ENCODE peak calls at places on chromosomes 5 and 9, in five cellular contexts. G is neural progenitor cell, Z is K562, W is Karpas-422, S is GM23338. J is an unnamed sample.

GRCh38 chr5:6773342-6774035 is 60.3 kb downstream of the TENT4A start:
- DNase-seq in W (no peak), Z (no peak), S (no peak), G (no peak), J (no peak)

GRCh38 chr5:36870399-36871040 is 6.0 kb upstream of the NIPBL start:
- DNase-seq in W (peak; percentile 91), S (peak; percentile 93), Z (peak; percentile 42), G (peak; percentile 73), J (no peak)

GRCh38 chr9:112705773-112706427 is 12.0 kb downstream of the INIP start:
- DNase-seq in G (peak; percentile 70), W (peak; percentile 50), S (peak; percentile 78), Z (no peak), J (peak; percentile 45)

GRCh38 chr9:101442248-101443136 is 6.9 kb upstream of the ALDOB start:
- DNase-seq in Z (no peak), G (no peak), S (no peak), W (no peak), J (no peak)

GRCh38 chr5:6379246-6379645 is 899 bp upstream of the MED10 start:
- DNase-seq in W (no peak), Z (no peak), G (no peak), S (no peak), J (no peak)

GRCh38 chr9:129619787-129620668 is 873 bp downstream of the C9orf50 start:
- DNase-seq in W (no peak), G (peak; percentile 72), S (peak; percentile 69), Z (peak; percentile 80), J (peak; percentile 57)

GRCh38 chr9:125594211-125594610 is 112.8 kb downstream of the MAPKAP1 start:
- DNase-seq in G (no peak), Z (no peak), W (no peak), S (no peak), J (no peak)

GRCh38 chr5:16483361-16483760 is 17.8 kb upstream of the ZNF622 start:
- DNase-seq in W (no peak), Z (no peak), G (no peak), S (no peak), J (no peak)

GRCh38 chr9:20209421-20210340 is 412.6 kb downstream of the MLLT3 start:
- DNase-seq in W (no peak), S (no peak), G (no peak), Z (no peak), J (no peak)

GRCh38 chr9:95127249-95128176 is 190.0 kb downstream of the FANCC start:
- DNase-seq in S (peak; percentile 92), W (no peak), Z (peak; percentile 82), G (peak; percentile 92), J (peak; percentile 90)

GRCh38 chr9:304519-305185 is 90.0 kb downstream of the DOCK8 start:
- DNase-seq in Z (no peak), S (peak; percentile 63), W (no peak), G (no peak), J (peak; percentile 45)

GRCh38 chr9:91427873-91428272 is 4.2 kb upstream of the NFIL3 start:
- DNase-seq in S (no peak), W (no peak), G (no peak), Z (no peak), J (no peak)

GRCh38 chr5:87541668-87542067 is 128.9 kb upstream of the CCNH start:
- DNase-seq in G (no peak), W (no peak), S (no peak), Z (no peak), J (no peak)

GRCh38 chr5:50709471-50709870 is 43.0 kb downstream of the PARP8 start:
- DNase-seq in W (no peak), S (no peak), G (no peak), Z (no peak), J (no peak)

GRCh38 chr5:178965465-178966055 is 24.6 kb downstream of the ZNF454 start:
- DNase-seq in S (peak; percentile 1), W (no peak), Z (no peak), G (no peak), J (no peak)

DNA sequence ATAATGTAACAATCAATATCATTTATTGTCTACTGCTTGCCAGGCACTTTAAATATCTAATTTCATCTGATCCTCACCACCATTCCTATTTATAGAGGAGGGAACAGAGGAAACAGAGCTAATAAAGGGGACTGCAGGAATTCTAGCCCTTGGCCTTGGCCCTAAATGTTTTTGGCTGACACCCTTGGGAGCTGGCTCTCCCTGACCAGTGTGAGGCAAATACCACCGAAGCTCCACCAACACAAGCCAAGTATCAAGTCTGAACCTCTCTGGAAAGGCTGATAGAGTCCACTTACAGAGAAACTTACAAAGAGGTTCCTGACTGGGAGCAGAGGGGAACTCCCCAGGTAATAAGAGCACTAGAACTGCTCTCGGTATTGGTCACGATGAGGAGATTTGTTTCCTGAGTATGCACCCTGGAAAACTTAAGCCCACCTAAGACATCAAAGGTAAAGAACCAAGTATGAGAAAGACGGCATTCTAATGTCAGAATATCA is 243.1 kb upstream of the PANK3 start:
- DNase-seq in S (no peak), G (no peak), W (no peak), Z (no peak), J (no peak)
- H3K79me2 ChIP-seq in S (no peaks in the 10 kb centered on the region), G (no peaks in the 10 kb centered on the region), W (no peaks in the 10 kb centered on the region), Z (no peaks in the 10 kb centered on the region), J (no peaks in the 10 kb centered on the region)

DNA sequence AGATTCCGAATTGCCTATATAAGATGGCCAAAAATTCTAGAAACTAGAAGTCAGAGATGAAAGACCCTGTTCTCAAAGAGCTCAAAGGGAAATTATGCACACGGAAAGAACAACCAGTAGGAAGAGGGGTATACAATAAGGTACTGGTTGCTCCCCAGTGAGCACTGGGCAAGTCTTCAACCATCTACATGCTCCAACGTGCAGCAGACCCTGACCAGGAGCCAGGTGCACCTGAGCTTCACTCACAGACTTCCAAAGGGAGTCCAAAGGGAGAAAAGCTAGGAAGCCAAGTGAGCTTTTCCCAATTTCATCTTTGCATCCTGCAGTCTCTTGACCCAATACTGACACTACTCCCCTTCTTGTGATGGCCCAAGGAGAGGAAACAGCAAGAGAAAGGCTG is 3.9 kb downstream of the REEP5 start:
- DNase-seq in G (no peak), W (no peak), S (no peak), Z (no peak), J (no peak)
- H3K79me2 ChIP-seq in G (peaks cover 12% of the 10 kb centered on the region), W (peaks cover 87% of the 10 kb centered on the region), S (peaks cover 16% of the 10 kb centered on the region), Z (peaks cover 21% of the 10 kb centered on the region), J (no peaks in the 10 kb centered on the region)

GRCh38 chr5:68297656-68298055 is 82.1 kb downstream of the PIK3R1 start:
- DNase-seq in S (no peak), G (no peak), Z (no peak), W (no peak), J (no peak)

GRCh38 chr5:68296895-68297294 is 81.3 kb downstream of the PIK3R1 start:
- DNase-seq in S (no peak), W (no peak), Z (no peak), G (no peak), J (no peak)

GRCh38 chr5:68303038-68303738 is 87.6 kb downstream of the PIK3R1 start:
- DNase-seq in Z (no peak), W (no peak), G (no peak), S (no peak), J (no peak)

GRCh38 chr5:68299105-68299504 is 83.5 kb downstream of the PIK3R1 start:
- DNase-seq in W (no peak), Z (no peak), S (no peak), G (no peak), J (no peak)

GRCh38 chr5:68299575-68299974 is 84.0 kb downstream of the PIK3R1 start:
- DNase-seq in G (no peak), S (no peak), W (no peak), Z (no peak), J (no peak)
- H3K79me2 ChIP-seq in G (no peaks in the 10 kb centered on the region), S (no peaks in the 10 kb centered on the region), W (no peaks in the 10 kb centered on the region), Z (no peaks in the 10 kb centered on the region), J (no peaks in the 10 kb centered on the region)

GRCh38 chr5:1490360-1490759 is 33.4 kb downstream of the LPCAT1 start:
- DNase-seq in W (no peak), Z (no peak), S (no peak), G (no peak), J (no peak)
- H3K79me2 ChIP-seq in W (peaks cover 13% of the 10 kb centered on the region), Z (no peaks in the 10 kb centered on the region), S (peaks cover 25% of the 10 kb centered on the region), G (no peaks in the 10 kb centered on the region), J (peaks cover 2% of the 10 kb centered on the region)

J was measured in H9.